ENCODE peak calls at places on chromosomes 1 and 21, in five cellular contexts. O is progenitor cell of endocrine pancreas; N is activated gamma-delta T cell; J is psoas muscle; G is stimulated activated naive CD8-positive, alpha-beta T cell treated with anti-CD3 and anti-CD28 coated beads, Interleukin-15, Interleukin-2, amounts not matched to agents 100 U/mL and 50 U/mL, for 24 hours. K is an unnamed sample.

GRCh38 chr1:43885311-43885801 is 48.2 kb upstream of the ARTN start:
- DNase-seq in G (no peak), N (no peak), O (no peak), J (peak; percentile 67), K (no peak)

GRCh38 chr1:175941164-175941563 is 197.8 kb upstream of the TNR start:
- DNase-seq in N (no peak), J (no peak), O (no peak), G (no peak), K (no peak)

GRCh38 chr1:246275036-246275435 is 232.0 kb downstream of the SMYD3 start:
- DNase-seq in G (no peak), J (no peak), O (no peak), N (no peak), K (no peak)

GRCh38 chr1:234186037-234186688 is 187.1 kb upstream of the COA6 start:
- DNase-seq in N (no peak), O (no peak), G (no peak), J (no peak), K (no peak)

GRCh38 chr21:34796518-34797201 is 127.9 kb downstream of the CLIC6 start:
- DNase-seq in G (no peak), O (no peak), N (no peak), J (no peak), K (peak; percentile 43)

GRCh38 chr21:43352568-43353281 is 74.2 kb downstream of the SIK1 start:
- DNase-seq in O (no peak), J (no peak), G (no peak), N (no peak), K (no peak)

GRCh38 chr1:17419626-17420328 is 19.7 kb downstream of the RCC2 start:
- DNase-seq in G (peak; percentile 75), J (peak; percentile 87), N (peak; percentile 46), O (peak; percentile 64), K (peak; percentile 77)

GRCh38 chr1:155127105-155127671 is 488 bp upstream of the EFNA1 start:
- DNase-seq in J (peak; percentile 58), O (peak; percentile 25), G (peak; percentile 23), N (no peak), K (peak; percentile 68)

GRCh38 chr1:40612345-40612831 is 53.1 kb downstream of the RIMS3 start:
- DNase-seq in O (peak; percentile 51), J (no peak), G (peak; percentile 74), N (no peak), K (peak; percentile 84)

GRCh38 chr1:246488674-246489073 is 18.4 kb downstream of the SMYD3 start:
- DNase-seq in G (no peak), O (no peak), J (no peak), N (no peak), K (no peak)

GRCh38 chr1:214525535-214526019 is 25.8 kb downstream of the PTPN14 start:
- DNase-seq in O (no peak), J (no peak), N (no peak), G (no peak), K (peak; percentile 61)

GRCh38 chr1:2144501-2145090 is 50.0 kb downstream of the FAAP20 start:
- DNase-seq in O (no peak), J (no peak), G (no peak), N (no peak), K (no peak)

GRCh38 chr1:230643887-230644286 is 1.6 kb downstream of the COG2 start:
- DNase-seq in J (no peak), N (no peak), O (no peak), G (no peak), K (peak; percentile 30)

GRCh38 chr1:45930258-45931150 is 127.1 kb downstream of the MAST2 start:
- DNase-seq in G (no peak), O (no peak), N (no peak), J (no peak), K (no peak)

GRCh38 chr1:220511785-220512184 is 16.2 kb upstream of the MARK1 start:
- DNase-seq in O (no peak), J (no peak), N (no peak), G (no peak), K (no peak)

GRCh38 chr21:39088831-39089380 is 94.3 kb downstream of the PSMG1 start:
- DNase-seq in G (no peak), J (no peak), O (no peak), N (no peak), K (peak; percentile 70)

GRCh38 chr1:17675681-17676243 is 79.4 kb upstream of the ACTL8 start:
- DNase-seq in G (no peak), J (no peak), O (no peak), N (no peak), K (no peak)